ENCODE peak calls at places on chromosomes 16 and 17, in nine cellular contexts. One of them, this sample, is unnamed.

GRCh38 chr17:51085150-51085805 is 35.4 kb downstream of the SPAG9 start:
- DNase-seq in ELF-1: no peak
- DNase-seq in activated naive CD8-positive, alpha-beta T cell treated with anti-CD3 and anti-CD28 coated beads, Interleukin-2, amount 50 U/mL, for 16 hours: no peak
- DNase-seq in heart right ventricle: no peak
- DNase-seq in choroid plexus epithelial cell: peak; percentile 29
- DNase-seq in substantia nigra: no peak
- DNase-seq in NCI-H524: no peak
- DNase-seq in activated CD8-positive, alpha-beta memory T cell treated with anti-CD3 and anti-CD28 coated beads, Interleukin-2, amount 10 ng/mL, durations not matched to agents 7 days and 5 days: no peak
- DNase-seq in RPMI7951: no peak
- DNase-seq in this sample: no peak

GRCh38 chr16:11636172-11636721 is 32.0 kb upstream of the SNN start:
- DNase-seq in ELF-1: peak; percentile 91
- DNase-seq in activated naive CD8-positive, alpha-beta T cell treated with anti-CD3 and anti-CD28 coated beads, Interleukin-2, amount 50 U/mL, for 16 hours: no peak
- DNase-seq in heart right ventricle: no peak
- DNase-seq in choroid plexus epithelial cell: no peak
- DNase-seq in substantia nigra: no peak
- DNase-seq in NCI-H524: no peak
- DNase-seq in activated CD8-positive, alpha-beta memory T cell treated with anti-CD3 and anti-CD28 coated beads, Interleukin-2, amount 10 ng/mL, durations not matched to agents 7 days and 5 days: no peak
- DNase-seq in RPMI7951: no peak
- DNase-seq in this sample: no peak

GRCh38 chr16:85607331-85607765 is 5.8 kb upstream of the GSE1 start:
- DNase-seq in ELF-1: peak; percentile 74
- DNase-seq in activated naive CD8-positive, alpha-beta T cell treated with anti-CD3 and anti-CD28 coated beads, Interleukin-2, amount 50 U/mL, for 16 hours: no peak
- DNase-seq in heart right ventricle: no peak
- DNase-seq in choroid plexus epithelial cell: no peak
- DNase-seq in substantia nigra: no peak
- DNase-seq in NCI-H524: peak; percentile 51
- DNase-seq in activated CD8-positive, alpha-beta memory T cell treated with anti-CD3 and anti-CD28 coated beads, Interleukin-2, amount 10 ng/mL, durations not matched to agents 7 days and 5 days: no peak
- DNase-seq in RPMI7951: no peak
- DNase-seq in this sample: no peak

GRCh38 chr16:4372578-4373355 is 1.1 kb downstream of the VASN start:
- DNase-seq in ELF-1: no peak
- DNase-seq in activated naive CD8-positive, alpha-beta T cell treated with anti-CD3 and anti-CD28 coated beads, Interleukin-2, amount 50 U/mL, for 16 hours: no peak
- DNase-seq in heart right ventricle: peak; percentile 47
- DNase-seq in choroid plexus epithelial cell: no peak
- DNase-seq in substantia nigra: no peak
- DNase-seq in NCI-H524: peak; percentile 56
- DNase-seq in activated CD8-positive, alpha-beta memory T cell treated with anti-CD3 and anti-CD28 coated beads, Interleukin-2, amount 10 ng/mL, durations not matched to agents 7 days and 5 days: no peak
- DNase-seq in RPMI7951: peak; percentile 87
- DNase-seq in this sample: peak; percentile 82

GRCh38 chr17:80565347-80566053 is 20.9 kb downstream of the RPTOR start:
- DNase-seq in ELF-1: peak; percentile 53
- DNase-seq in activated naive CD8-positive, alpha-beta T cell treated with anti-CD3 and anti-CD28 coated beads, Interleukin-2, amount 50 U/mL, for 16 hours: no peak
- DNase-seq in heart right ventricle: no peak
- DNase-seq in choroid plexus epithelial cell: no peak
- DNase-seq in substantia nigra: no peak
- DNase-seq in NCI-H524: no peak
- DNase-seq in activated CD8-positive, alpha-beta memory T cell treated with anti-CD3 and anti-CD28 coated beads, Interleukin-2, amount 10 ng/mL, durations not matched to agents 7 days and 5 days: no peak
- DNase-seq in RPMI7951: no peak
- DNase-seq in this sample: no peak

GRCh38 chr17:78128616-78129384 is at the start of gene TMC6:
- DNase-seq in ELF-1: peak; percentile 79
- DNase-seq in activated naive CD8-positive, alpha-beta T cell treated with anti-CD3 and anti-CD28 coated beads, Interleukin-2, amount 50 U/mL, for 16 hours: no peak
- DNase-seq in heart right ventricle: peak; percentile 64
- DNase-seq in choroid plexus epithelial cell: no peak
- DNase-seq in substantia nigra: peak; percentile 52
- DNase-seq in NCI-H524: peak; percentile 85
- DNase-seq in activated CD8-positive, alpha-beta memory T cell treated with anti-CD3 and anti-CD28 coated beads, Interleukin-2, amount 10 ng/mL, durations not matched to agents 7 days and 5 days: peak; percentile 80
- DNase-seq in RPMI7951: no peak
- DNase-seq in this sample: no peak

GRCh38 chr16:28098959-28099945 is 35.7 kb upstream of the GSG1L start:
- DNase-seq in ELF-1: no peak
- DNase-seq in activated naive CD8-positive, alpha-beta T cell treated with anti-CD3 and anti-CD28 coated beads, Interleukin-2, amount 50 U/mL, for 16 hours: no peak
- DNase-seq in heart right ventricle: no peak
- DNase-seq in choroid plexus epithelial cell: no peak
- DNase-seq in substantia nigra: no peak
- DNase-seq in NCI-H524: no peak
- DNase-seq in activated CD8-positive, alpha-beta memory T cell treated with anti-CD3 and anti-CD28 coated beads, Interleukin-2, amount 10 ng/mL, durations not matched to agents 7 days and 5 days: no peak
- DNase-seq in RPMI7951: no peak
- DNase-seq in this sample: no peak

GRCh38 chr16:65809627-65810026 is 556.9 kb upstream of the CDH5 start:
- DNase-seq in ELF-1: no peak
- DNase-seq in activated naive CD8-positive, alpha-beta T cell treated with anti-CD3 and anti-CD28 coated beads, Interleukin-2, amount 50 U/mL, for 16 hours: no peak
- DNase-seq in heart right ventricle: no peak
- DNase-seq in choroid plexus epithelial cell: no peak
- DNase-seq in substantia nigra: no peak
- DNase-seq in NCI-H524: no peak
- DNase-seq in activated CD8-positive, alpha-beta memory T cell treated with anti-CD3 and anti-CD28 coated beads, Interleukin-2, amount 10 ng/mL, durations not matched to agents 7 days and 5 days: no peak
- DNase-seq in RPMI7951: no peak
- DNase-seq in this sample: no peak

GRCh38 chr17:309361-309888 is 43.2 kb downstream of the RPH3AL start:
- DNase-seq in ELF-1: peak; percentile 85
- DNase-seq in activated naive CD8-positive, alpha-beta T cell treated with anti-CD3 and anti-CD28 coated beads, Interleukin-2, amount 50 U/mL, for 16 hours: no peak
- DNase-seq in heart right ventricle: no peak
- DNase-seq in choroid plexus epithelial cell: peak; percentile 20
- DNase-seq in substantia nigra: no peak
- DNase-seq in NCI-H524: no peak
- DNase-seq in activated CD8-positive, alpha-beta memory T cell treated with anti-CD3 and anti-CD28 coated beads, Interleukin-2, amount 10 ng/mL, durations not matched to agents 7 days and 5 days: no peak
- DNase-seq in RPMI7951: no peak
- DNase-seq in this sample: peak; percentile 37

This sample was measured in myocyte.